ENCODE peak calls at places on chromosomes 12 and 14, in five cellular contexts. Q is K562, H is HepG2, V is GM12878, K is upper lobe of left lung. Y is an unnamed sample. For H3K4me1, the result is how much of the 10 kb centered on the place peaks cover.

GRCh38 chr14:76908834-76909233 is 82.6 kb downstream of the LRRC74A start:
- ATAC-seq in Q (no peak), H (no peak), V (peak), K (no peak), Y (no peak)

GRCh38 chr12:22410497-22410896 is 76.0 kb upstream of the ST8SIA1 start:
- ATAC-seq in Q (no peak), H (no peak), V (no peak), K (no peak), Y (no peak)

GRCh38 chr12:43285248-43285647 is 266.8 kb downstream of the ADAMTS20 start:
- ATAC-seq in Q (no peak), H (no peak), V (peak), K (peak), Y (peak)

GRCh38 chr12:3552726-3553045 is 61.7 kb downstream of the PRMT8 start:
- ATAC-seq in Q (no peak), H (no peak), V (no peak), K (peak), Y (no peak)

GRCh38 chr12:56361487-56362129 is 1.0 kb downstream of the APOF start:
- ATAC-seq in Q (no peak), H (peak), V (no peak), K (no peak), Y (no peak)

GRCh38 chr12:15526033-15526432 is 203.7 kb downstream of the PTPRO start:
- ATAC-seq in Q (no peak), H (peak), V (peak), K (no peak), Y (no peak)

GRCh38 chr14:100677152-100677924 is 49.4 kb upstream of the DLK1 start:
- ATAC-seq in Q (peak), H (peak), V (no peak), K (peak), Y (peak)

GRCh38 chr14:32327255-32327961 is 1.7 kb upstream of the AKAP6 start:
- ATAC-seq in Q (no peak), H (peak), V (no peak), K (no peak), Y (no peak)

GRCh38 chr12:15584366-15585041 is 204.7 kb downstream of the EPS8 start:
- ATAC-seq in Q (no peak), H (no peak), V (peak), K (peak), Y (no peak)

GRCh38 chr12:92045852-92046251 is 99.8 kb downstream of the BTG1 start:
- ATAC-seq in Q (no peak), H (no peak), V (peak), K (no peak), Y (no peak)

GRCh38 chr12:130280226-130280625 is 57.5 kb upstream of the PIWIL1 start:
- ATAC-seq in Q (no peak), H (no peak), V (no peak), K (no peak), Y (no peak)

GRCh38 chr14:22177870-22178269 is 411.2 kb downstream of the DAD1 start:
- ATAC-seq in Q (no peak), H (no peak), V (peak), K (peak), Y (no peak)

GRCh38 chr12:109295764-109296425 is 13.2 kb downstream of the FOXN4 start:
- ATAC-seq in Q (no peak), H (no peak), V (no peak), K (no peak), Y (no peak)

GRCh38 chr14:69002069-69002468 is 23.0 kb upstream of the ACTN1 start:
- ATAC-seq in Q (peak), H (peak), V (peak), K (peak), Y (peak)

GRCh38 chr12:10497602-10498001 is 8.1 kb upstream of the EIF2S3B start:
- ATAC-seq in Q (no peak), H (no peak), V (peak), K (no peak), Y (no peak)

GRCh38 chr12:79108962-79109361 is 244.4 kb downstream of the SYT1 start:
- ATAC-seq in Q (no peak), H (no peak), V (no peak), K (no peak), Y (no peak)

GRCh38 chr14:91185721-91186120 is 58.8 kb downstream of the GPR68 start:
- ATAC-seq in Q (no peak), H (no peak), V (no peak), K (no peak), Y (no peak)
- TF ChIP-seq POLR2AphosphoS5 in Q (no peak), H (no peak), V (no peak), K (no peak), Y (no peak)

GRCh38 chr12:51172515-51173431 is at the start of gene TFCP2:
- ATAC-seq in Q (peak), H (peak), V (peak), K (peak), Y (peak)
- TF ChIP-seq EP300 in Q (peak), H (no peak), V (no peak), K (no peak), Y (no peak)

GRCh38 chr12:6961278-6961694 is 9.2 kb downstream of the PHB2 start:
- ATAC-seq in Q (peak), H (no peak), V (peak), K (peak), Y (no peak)
- H3K4me1 ChIP-seq in Q (under half), H (under half), V (half or more), K (half or more), Y (under half)

DNA sequence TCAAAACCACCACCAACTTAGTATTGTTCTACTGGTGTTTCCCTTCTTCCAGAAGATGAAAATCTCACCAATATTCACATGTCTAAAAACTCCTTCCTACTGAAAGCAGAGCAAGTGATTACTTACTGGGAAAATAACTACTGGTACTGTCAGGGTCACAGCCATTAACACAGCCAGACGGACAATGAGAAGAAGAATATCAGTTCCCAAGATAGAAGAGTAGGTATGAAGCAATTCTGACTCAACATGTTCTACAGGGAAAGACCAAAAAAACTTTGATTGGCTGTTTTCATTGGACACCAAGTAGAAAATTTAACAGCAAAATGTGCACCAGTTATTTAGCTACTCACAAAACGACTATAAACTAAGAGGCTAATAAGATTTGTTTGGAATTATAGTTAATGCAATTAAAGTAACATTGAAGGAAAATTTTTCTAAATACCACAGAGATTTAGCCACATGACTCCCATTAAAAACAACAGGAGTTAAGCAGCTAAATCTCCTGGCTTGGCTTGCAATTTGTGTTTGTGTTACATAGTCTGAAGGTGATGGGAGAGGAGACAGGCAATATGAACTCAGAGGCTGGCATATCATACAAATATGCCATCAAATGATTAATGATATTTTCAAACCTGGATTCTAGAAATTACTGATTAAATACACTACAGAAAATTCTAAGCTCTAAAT is 9.5 kb downstream of the SLC38A2 start:
- ATAC-seq in Q (no peak), H (no peak), V (no peak), K (no peak), Y (no peak)
- TF ChIP-seq POLR2AphosphoS5 in Q (no peak), H (peak), V (no peak), K (no peak), Y (no peak)

GRCh38 chr12:64451687-64452558 is at the start of gene TBK1:
- ATAC-seq in Q (peak), H (peak), V (peak), K (peak), Y (peak)
- TF ChIP-seq EP300 in Q (no peak), H (no peak), V (no peak), K (no peak), Y (no peak)

GRCh38 chr14:61543946-61544345 is 151.4 kb upstream of the HIF1A start:
- ATAC-seq in Q (no peak), H (no peak), V (no peak), K (no peak), Y (no peak)
- H3K4me1 ChIP-seq in Q (under half), H (half or more), V (under half), K (under half), Y (half or more)

GRCh38 chr12:50639721-50640120 is 124.2 kb upstream of the ATF1 start:
- ATAC-seq in Q (no peak), H (no peak), V (peak), K (no peak), Y (no peak)

GRCh38 chr12:50641566-50641965 is 122.3 kb upstream of the ATF1 start:
- ATAC-seq in Q (peak), H (no peak), V (no peak), K (no peak), Y (no peak)

GRCh38 chr12:50640321-50640939 is 123.5 kb upstream of the ATF1 start:
- ATAC-seq in Q (no peak), H (no peak), V (no peak), K (no peak), Y (no peak)

GRCh38 chr12:50642035-50642451 is 121.9 kb upstream of the ATF1 start:
- ATAC-seq in Q (peak), H (no peak), V (no peak), K (no peak), Y (no peak)

GRCh38 chr12:50642755-50643154 is 121.1 kb upstream of the ATF1 start:
- ATAC-seq in Q (no peak), H (no peak), V (no peak), K (no peak), Y (no peak)
- TF ChIP-seq POLR2AphosphoS5 in Q (no peak), H (no peak), V (no peak), K (no peak), Y (no peak)